ENCODE peak calls at places on chromosomes 13 and 19, in six cellular contexts. N is breast epithelium, X is sciatic nerve, G is HTR-8/SVneo, C is psoas muscle, F is thoracic aorta. L is an unnamed sample.

GRCh38 chr13:113399755-113400149 is 35.8 kb upstream of the GRTP1 start:
- DNase-seq in F (no peak), C (peak), X (no peak), N (no peak), G (no peak), L (no peak)

GRCh38 chr13:69274231-69274630 is 833.4 kb upstream of the ATXN8OS start:
- DNase-seq in C (no peak), X (no peak), F (no peak), G (no peak), N (no peak), L (no peak)

GRCh38 chr19:40005670-40006272 is 8.9 kb downstream of the ZNF546 start:
- DNase-seq in C (no peak), N (no peak), X (no peak), F (no peak), G (no peak), L (no peak)

GRCh38 chr19:38741670-38742069 is 2.6 kb downstream of the CAPN12 start:
- DNase-seq in X (peak), G (no peak), C (no peak), F (no peak), N (no peak), L (no peak)

GRCh38 chr19:49497047-49497789 is 984 bp downstream of the RPS11 start:
- DNase-seq in F (no peak), G (peak), C (peak), N (no peak), X (peak), L (peak)

GRCh38 chr13:30697177-30697953 is 38.0 kb upstream of the ALOX5AP start:
- DNase-seq in G (no peak), F (no peak), X (no peak), C (no peak), N (no peak), L (peak)

GRCh38 chr19:16627194-16627927 is 643 bp downstream of the MED26 start:
- DNase-seq in F (no peak), G (peak), N (no peak), X (peak), C (no peak), L (peak)

GRCh38 chr13:60226507-60226906 is 62.8 kb upstream of the DIAPH3 start:
- DNase-seq in G (peak), N (no peak), F (no peak), X (no peak), C (no peak), L (no peak)

GRCh38 chr13:22927008-22927393 is 253.8 kb upstream of the SGCG start:
- DNase-seq in C (no peak), X (no peak), F (no peak), N (no peak), G (no peak), L (no peak)

GRCh38 chr13:28358673-28359072 is 136.3 kb downstream of the FLT1 start:
- DNase-seq in N (no peak), C (no peak), F (no peak), G (no peak), X (no peak), L (no peak)

GRCh38 chr19:34382471-34382870 is 17.5 kb downstream of the GPI start:
- DNase-seq in F (no peak), C (no peak), N (no peak), X (no peak), G (no peak), L (no peak)

GRCh38 chr19:10533656-10534386 is 9.9 kb upstream of the ATG4D start:
- DNase-seq in X (no peak), G (peak), C (no peak), F (no peak), N (no peak), L (no peak)

GRCh38 chr13:50127017-50127725 is 111.9 kb downstream of the KCNRG start:
- DNase-seq in X (peak), G (no peak), F (no peak), N (peak), C (peak), L (peak)

GRCh38 chr19:32318884-32319520 is 26.4 kb upstream of the ZNF507 start:
- DNase-seq in N (no peak), G (no peak), X (no peak), C (no peak), F (no peak), L (no peak)

GRCh38 chr13:88932950-88933349 is 1261.8 kb downstream of the SLITRK5 start:
- DNase-seq in X (no peak), G (no peak), F (no peak), C (no peak), N (no peak), L (no peak)

GRCh38 chr19:3932931-3933810 is at the start of gene NMRK2:
- DNase-seq in C (peak), N (no peak), X (no peak), F (no peak), G (no peak), L (no peak)

GRCh38 chr13:101523154-101523669 is 70.7 kb downstream of the ITGBL1 start:
- DNase-seq in F (no peak), X (no peak), G (no peak), N (no peak), C (no peak), L (no peak)

GRCh38 chr13:29810145-29810742 is 40.2 kb downstream of the UBL3 start:
- DNase-seq in X (no peak), F (no peak), C (no peak), N (no peak), G (no peak), L (no peak)